ENCODE peak calls at places on chromosome 5, in eight cellular contexts. C, M, I, L, N, Q, W and V are unnamed samples. For H3K4me1, the result is how much of the 10 kb centered on the place peaks cover.

GRCh38 chr5:90461303-90461702 is 13.3 kb downstream of the MBLAC2 start:
- DNase-seq in M (no peak), C (no peak), L (no peak), W (no peak), Q (no peak), I (no peak), N (no peak), V (no peak)

GRCh38 chr5:94442971-94443370 is 175.4 kb downstream of the KIAA0825 start:
- DNase-seq in Q (no peak), I (no peak), M (no peak), L (peak), C (no peak), N (no peak), W (no peak), V (no peak)

GRCh38 chr5:65611524-65611923 is 12.6 kb downstream of the TRIM23 start:
- DNase-seq in I (no peak), M (no peak), N (no peak), L (peak), Q (no peak), C (no peak), W (no peak), V (no peak)

GRCh38 chr5:17067657-17068392 is 131.7 kb upstream of the MYO10 start:
- DNase-seq in C (no peak), W (no peak), M (no peak), L (no peak), N (no peak), Q (no peak), I (no peak), V (no peak)

GRCh38 chr5:167850901-167851300 is 440.5 kb upstream of the WWC1 start:
- DNase-seq in L (no peak), M (no peak), N (no peak), I (no peak), W (no peak), C (no peak), Q (no peak), V (no peak)

GRCh38 chr5:12330993-12331588 is 426.8 kb upstream of the CTNND2 start:
- DNase-seq in I (no peak), N (no peak), W (no peak), C (no peak), L (no peak), Q (no peak), M (no peak), V (no peak)

GRCh38 chr5:154646841-154647759 is 108.1 kb upstream of the LARP1 start:
- DNase-seq in N (peak), W (no peak), I (peak), C (no peak), L (peak), Q (peak), M (peak), V (no peak)

GRCh38 chr5:107469064-107469463 is 201.7 kb downstream of the EFNA5 start:
- DNase-seq in C (no peak), L (no peak), M (no peak), W (no peak), Q (no peak), I (no peak), N (no peak), V (no peak)

GRCh38 chr5:42250-42649 is 49.7 kb upstream of the PLEKHG4B start:
- DNase-seq in C (no peak), W (no peak), I (no peak), M (no peak), N (no peak), Q (no peak), L (peak), V (peak)

GRCh38 chr5:18977880-18978279 is 1010.1 kb downstream of the CDH18 start:
- DNase-seq in M (no peak), L (no peak), I (no peak), Q (no peak), C (no peak), N (no peak), W (no peak), V (no peak)

GRCh38 chr5:154756871-154757646 is 1.9 kb downstream of the LARP1 start:
- DNase-seq in C (no peak), L (peak), W (no peak), Q (peak), N (peak), M (peak), I (peak), V (peak)

GRCh38 chr5:152462021-152462721 is 57.1 kb upstream of the NMUR2 start:
- DNase-seq in L (no peak), I (no peak), W (no peak), Q (no peak), N (no peak), C (no peak), M (no peak), V (no peak)

GRCh38 chr5:156526081-156527017 is 199.4 kb downstream of the SGCD start:
- DNase-seq in W (no peak), C (no peak), L (no peak), N (no peak), M (no peak), Q (no peak), I (no peak), V (no peak)

GRCh38 chr5:178106086-178106485 is 7.2 kb upstream of the N4BP3 start:
- DNase-seq in Q (no peak), M (no peak), I (no peak), W (no peak), N (no peak), C (no peak), L (no peak), V (no peak)

DNA sequence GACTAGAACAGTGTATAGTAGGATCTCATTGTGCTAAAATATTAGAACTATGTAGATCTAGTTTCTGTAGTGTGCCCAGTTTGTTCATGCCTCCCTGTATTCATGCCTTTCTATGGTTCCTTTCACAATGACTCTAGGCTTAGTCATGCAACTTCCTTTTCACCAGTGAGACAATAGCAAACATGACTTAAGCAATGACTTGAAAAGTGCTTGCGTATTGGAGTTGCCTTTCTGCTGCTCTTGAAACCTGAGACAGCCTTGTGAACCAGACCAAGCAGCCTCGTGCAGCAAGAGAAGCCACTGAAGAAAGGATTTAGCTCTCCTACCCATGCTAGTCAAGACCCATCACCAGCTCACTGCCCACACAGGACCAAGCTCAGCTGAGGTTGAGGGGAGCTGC is 294.5 kb upstream of the TAS2R1 start:
- DNase-seq in W (peak), C (no peak), M (no peak), N (no peak), L (peak), Q (no peak), I (no peak), V (no peak)
- H3K4me1 ChIP-seq in W (under half), C (under half), M (under half), N (under half), L (under half), Q (under half), I (under half), V (under half)

DNA sequence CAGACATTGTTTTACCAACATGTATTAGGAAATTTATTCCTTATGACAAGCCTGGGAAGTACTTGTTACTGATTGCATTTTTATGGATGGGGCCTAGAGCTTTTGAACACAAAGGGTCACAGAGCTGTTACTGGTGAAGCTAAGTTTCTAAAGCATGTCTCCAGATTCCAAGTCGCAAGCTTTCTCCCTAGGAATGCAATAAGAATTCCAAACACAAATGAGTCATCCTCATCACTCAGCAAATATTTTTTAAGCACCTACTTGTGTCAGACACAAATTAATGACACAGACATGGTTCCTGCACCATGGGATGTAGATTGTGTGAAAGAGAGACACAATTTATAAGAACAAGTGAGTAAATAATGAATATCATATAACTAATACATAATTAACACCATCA is 11.0 kb upstream of the SH3RF2 start:
- DNase-seq in M (no peak), Q (no peak), W (no peak), C (no peak), L (peak), I (no peak), N (no peak), V (no peak)
- TF ChIP-seq CTCF in M (no peak), Q (no peak), W (no peak), C (no peak), L (no peak), I (no peak), N (no peak), V (no peak)

GRCh38 chr5:142683116-142683515 is 2.8 kb downstream of the FGF1 start:
- DNase-seq in N (no peak), W (no peak), L (no peak), M (no peak), I (no peak), Q (no peak), C (no peak), V (no peak)

GRCh38 chr5:142686210-142686734 is 382 bp upstream of the FGF1 start:
- DNase-seq in M (no peak), I (no peak), C (no peak), N (no peak), L (peak), Q (no peak), W (no peak), V (no peak)

GRCh38 chr5:142685418-142686209 is at the start of gene FGF1:
- DNase-seq in I (no peak), L (peak), C (no peak), W (peak), M (peak), Q (no peak), N (peak), V (peak)

GRCh38 chr5:142683885-142684505 is 1.9 kb downstream of the FGF1 start:
- DNase-seq in N (no peak), L (no peak), Q (no peak), W (no peak), M (no peak), C (no peak), I (no peak), V (no peak)

DNA sequence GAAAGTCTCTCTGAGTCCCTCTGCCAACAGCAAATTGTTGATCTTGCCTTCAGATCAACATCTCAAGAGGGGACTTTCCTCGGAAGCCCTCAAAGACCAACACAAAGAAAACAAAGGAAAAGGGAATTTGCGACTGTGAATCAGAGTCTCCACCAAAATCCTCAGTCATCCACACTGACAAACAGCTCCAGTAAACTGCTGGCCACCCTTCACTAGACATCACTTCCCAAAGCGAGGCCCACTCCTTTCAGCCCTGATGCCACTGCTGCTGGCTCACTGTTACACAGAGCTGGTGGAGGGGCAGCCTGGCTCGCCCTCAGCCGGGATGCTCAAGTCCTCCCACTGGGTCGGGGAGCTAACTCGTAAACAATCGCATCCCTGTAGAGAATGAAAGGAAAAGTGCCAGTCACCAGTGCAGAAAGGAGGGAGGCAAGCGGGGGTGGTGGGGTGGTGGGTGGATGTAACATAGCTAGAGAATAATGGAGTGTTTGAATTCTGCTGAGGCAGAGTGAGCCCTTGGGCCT is 1.3 kb downstream of the FGF1 start:
- DNase-seq in L (peak), M (no peak), N (no peak), C (no peak), W (no peak), I (no peak), Q (no peak), V (no peak)
- H3K4me3 ChIP-seq in L (peak), M (no peak), N (peak), C (peak), W (no peak), I (no peak), Q (no peak), V (no peak)

GRCh38 chr5:96871022-96871388 is 5.3 kb upstream of the ERAP2 start:
- DNase-seq in M (no peak), W (no peak), L (no peak), I (no peak), Q (no peak), N (no peak), C (no peak), V (no peak)

GRCh38 chr5:96868603-96869371 is 7.5 kb upstream of the ERAP2 start:
- DNase-seq in Q (peak), I (no peak), L (peak), C (peak), M (peak), N (no peak), W (no peak), V (peak)

GRCh38 chr5:96869372-96869641 is 7.0 kb upstream of the ERAP2 start:
- DNase-seq in Q (no peak), I (no peak), W (no peak), C (no peak), M (no peak), L (no peak), N (no peak), V (no peak)

GRCh38 chr5:96871686-96872085 is 4.6 kb upstream of the ERAP2 start:
- DNase-seq in M (no peak), W (no peak), L (no peak), Q (no peak), I (no peak), N (no peak), C (no peak), V (no peak)

GRCh38 chr5:96870094-96871021 is 5.9 kb upstream of the ERAP2 start:
- DNase-seq in C (no peak), M (no peak), I (no peak), N (no peak), L (peak), Q (no peak), W (no peak), V (no peak)
- H3K4me1 ChIP-seq in C (under half), M (under half), I (under half), N (under half), L (under half), Q (under half), W (under half), V (under half)

GRCh38 chr5:96720408-96720807 is 58.2 kb downstream of the CAST start:
- DNase-seq in W (no peak), L (no peak), C (no peak), N (no peak), M (no peak), Q (no peak), I (no peak), V (no peak)
- TF ChIP-seq CTCF in W (no peak), L (peak), C (no peak), N (no peak), M (no peak), Q (no peak), I (no peak), V (peak)

DNA sequence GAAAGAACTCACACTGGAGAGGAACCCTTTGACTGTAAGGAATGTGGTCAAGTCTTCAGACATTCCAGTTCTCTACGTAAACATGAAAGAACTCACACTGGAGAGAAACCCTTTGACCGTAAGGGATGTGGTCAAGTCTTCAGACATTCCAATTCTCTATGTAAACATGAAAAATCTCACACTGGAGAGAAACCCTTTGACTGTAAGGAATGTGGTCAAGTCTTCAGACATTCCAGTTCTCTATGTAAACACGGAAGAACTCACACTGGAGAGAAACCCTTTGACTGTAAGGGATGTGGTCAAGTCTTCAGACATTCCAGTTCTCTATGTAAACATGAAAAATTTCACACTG is 32.6 kb downstream of the MAPK9 start:
- DNase-seq in N (no peak), W (no peak), I (no peak), C (no peak), M (no peak), L (no peak), Q (no peak), V (no peak)
- H3K4me3 ChIP-seq in N (no peak), W (no peak), I (no peak), C (no peak), M (no peak), L (no peak), Q (no peak), V (no peak)

DNA sequence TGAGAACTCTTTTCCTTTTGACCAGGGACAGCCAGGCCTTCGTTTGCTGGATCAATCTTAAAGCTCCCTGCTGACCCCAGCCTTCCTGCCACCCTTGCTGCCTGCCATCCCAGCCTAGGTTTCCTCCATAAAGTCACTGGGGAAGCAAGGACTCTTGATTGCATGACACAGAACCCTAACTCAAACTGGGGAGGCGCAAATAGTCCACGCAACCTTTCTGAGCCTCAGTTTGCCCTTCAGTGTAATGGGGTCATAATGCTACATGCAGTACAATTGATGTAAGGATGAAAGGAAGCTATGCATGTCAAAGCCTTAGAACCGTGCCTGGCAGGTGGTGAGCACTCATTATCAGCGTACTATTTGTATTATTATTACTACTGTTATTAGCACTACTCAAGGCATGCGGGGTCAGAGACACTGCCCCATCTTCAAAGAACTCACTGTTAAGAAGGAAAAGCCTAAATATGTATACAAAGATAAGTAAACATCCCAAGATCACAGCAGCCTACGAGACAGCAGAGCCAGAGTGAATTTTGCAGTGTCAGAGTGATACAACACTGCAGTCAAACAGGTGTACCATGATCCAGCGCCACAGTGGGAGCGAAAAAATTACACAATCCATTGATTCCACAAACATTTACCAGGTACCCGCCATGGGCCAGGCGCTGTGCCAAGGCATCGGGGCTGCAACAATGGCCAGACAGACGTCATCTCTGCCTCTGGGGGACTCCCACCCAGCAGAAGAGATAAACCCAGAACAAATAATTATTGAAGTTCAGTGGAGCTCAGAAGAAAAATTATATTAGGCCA is 16.9 kb upstream of the CPLX2 start:
- DNase-seq in C (no peak), L (no peak), M (no peak), I (peak), Q (no peak), W (no peak), N (no peak), V (peak)
- H3K4me1 ChIP-seq in C (under half), L (under half), M (under half), I (under half), Q (under half), W (under half), N (under half), V (under half)

GRCh38 chr5:125412561-125413535 is 666.4 kb upstream of the ZNF608 start:
- DNase-seq in Q (no peak), W (peak), I (peak), N (peak), M (peak), L (peak), C (peak), V (peak)
- TF ChIP-seq CTCF in Q (no peak), W (peak), I (no peak), N (peak), M (peak), L (peak), C (peak), V (peak)

DNA sequence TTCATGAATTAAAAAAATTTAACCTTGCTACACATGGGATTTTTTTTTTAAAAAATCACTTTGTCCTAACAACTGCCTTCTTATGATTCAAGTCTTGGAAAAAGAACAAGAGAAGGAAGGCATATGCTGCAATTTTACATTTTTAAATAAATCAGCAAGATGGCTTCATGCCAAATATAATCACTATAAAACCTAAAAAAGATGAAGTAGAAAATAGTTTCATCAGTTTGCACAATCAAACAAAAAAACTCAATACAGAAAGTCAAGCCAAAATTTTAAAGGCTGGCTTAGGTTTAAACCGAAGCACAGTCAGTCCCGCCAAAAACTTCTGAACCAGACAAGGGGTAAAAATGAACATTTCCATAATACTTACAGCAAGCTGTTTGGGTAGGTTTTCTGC is 57.4 kb downstream of the ZFR start:
- DNase-seq in W (no peak), Q (no peak), C (no peak), N (no peak), I (no peak), M (no peak), L (no peak), V (no peak)
- H3K4me3 ChIP-seq in W (no peak), Q (no peak), C (no peak), N (no peak), I (no peak), M (no peak), L (no peak), V (no peak)